ENCODE peak calls at places on chromosomes 3 and 15, in eight cellular contexts. Q, E, X, Z, A, O, P and B are unnamed samples.

GRCh38 chr3:71650372-71650771 is 66.8 kb upstream of the FOXP1 start:
- DNase-seq in Q (no peak), E (no peak), X (no peak), Z (peak; percentile 72), A (no peak), O (no peak), P (no peak), B (no peak)

GRCh38 chr3:159263750-159264561 is 462.1 kb downstream of the MFSD1 start:
- DNase-seq in Q (peak; percentile 4), E (peak; percentile 41), X (no peak), Z (no peak), A (peak; percentile 24), O (no peak), P (no peak), B (no peak)

GRCh38 chr3:49358884-49359225 is 702 bp upstream of the GPX1 start:
- DNase-seq in Q (no peak), E (no peak), X (no peak), Z (no peak), A (no peak), O (no peak), P (no peak), B (no peak)

GRCh38 chr3:129005526-129006303 is 4.6 kb downstream of the EFCC1 start:
- DNase-seq in Q (no peak), E (no peak), X (no peak), Z (no peak), A (no peak), O (no peak), P (no peak), B (no peak)

GRCh38 chr3:17894434-17895060 is 152.1 kb upstream of the TBC1D5 start:
- DNase-seq in Q (no peak), E (peak; percentile 47), X (peak; percentile 69), Z (no peak), A (no peak), O (no peak), P (no peak), B (no peak)

GRCh38 chr3:182045721-182046120 is 334.0 kb downstream of the SOX2 start:
- DNase-seq in Q (no peak), E (no peak), X (no peak), Z (no peak), A (no peak), O (no peak), P (no peak), B (no peak)

GRCh38 chr15:85722789-85723188 is 71.9 kb downstream of the KLHL25 start:
- DNase-seq in Q (no peak), E (no peak), X (no peak), Z (no peak), A (no peak), O (no peak), P (no peak), B (no peak)

GRCh38 chr3:56919137-56919796 is 117.5 kb upstream of the ARHGEF3 start:
- DNase-seq in Q (no peak), E (no peak), X (no peak), Z (no peak), A (no peak), O (no peak), P (no peak), B (no peak)

GRCh38 chr15:47194718-47195117 is 522.6 kb upstream of the SEMA6D start:
- DNase-seq in Q (no peak), E (peak; percentile 20), X (no peak), Z (no peak), A (no peak), O (no peak), P (no peak), B (no peak)

GRCh38 chr15:86009727-86010126 is 69.9 kb upstream of the AGBL1 start:
- DNase-seq in Q (no peak), E (no peak), X (no peak), Z (no peak), A (no peak), O (no peak), P (no peak), B (no peak)

GRCh38 chr3:160003520-160004128 is 15.0 kb downstream of the IL12A start:
- DNase-seq in Q (peak; percentile 25), E (peak; percentile 41), X (peak; percentile 30), Z (peak; percentile 90), A (peak; percentile 58), O (peak; percentile 50), P (no peak), B (no peak)

GRCh38 chr3:50410593-50411139 is 51.3 kb upstream of the TMEM115 start:
- DNase-seq in Q (no peak), E (no peak), X (no peak), Z (no peak), A (no peak), O (no peak), P (no peak), B (no peak)

GRCh38 chr3:190225186-190225692 is 97.0 kb downstream of the CLDN1 start:
- DNase-seq in Q (no peak), E (peak; percentile 48), X (peak; percentile 18), Z (no peak), A (no peak), O (no peak), P (no peak), B (no peak)